ENCODE peak calls at places on chromosome 15, in six cellular contexts. G is brain microvascular endothelial cell; M is CD4-positive, CD25-positive, alpha-beta regulatory T cell; L is heart left ventricle; A is T-helper 2 cell; I is activated CD8-positive, alpha-beta memory T cell treated with anti-CD3 and anti-CD28 coated beads, Interleukin-2, amount 50 U/mL, for 4 hours. D is an unnamed sample.

GRCh38 chr15:52922871-52923270 is 132.7 kb upstream of the ONECUT1 start:
- DNase-seq in G (no peak), M (no peak), L (no peak), A (no peak), I (no peak), D (no peak)

GRCh38 chr15:40843885-40844542 is at the start of gene SPINT1:
- DNase-seq in G (no peak), M (peak), L (peak), A (no peak), I (peak), D (peak)

GRCh38 chr15:101189341-101189679 is 62.5 kb downstream of the CHSY1 start:
- DNase-seq in G (no peak), M (no peak), L (no peak), A (no peak), I (no peak), D (no peak)

GRCh38 chr15:90099072-90099867 is 3.0 kb downstream of the IDH2 start:
- DNase-seq in G (no peak), M (peak), L (no peak), A (peak), I (peak), D (no peak)

GRCh38 chr15:69462030-69462492 is 9.4 kb downstream of the RPLP1 start:
- DNase-seq in G (no peak), M (no peak), L (peak), A (no peak), I (no peak), D (peak)

GRCh38 chr15:78077053-78077859 is at the start of gene TBC1D2B:
- DNase-seq in G (no peak), M (peak), L (peak), A (peak), I (peak), D (peak)

GRCh38 chr15:98405013-98405412 is 243.3 kb upstream of the IGF1R start:
- DNase-seq in G (no peak), M (no peak), L (no peak), A (no peak), I (no peak), D (no peak)

GRCh38 chr15:31260646-31261265 is 65.9 kb upstream of the KLF13 start:
- DNase-seq in G (no peak), M (no peak), L (no peak), A (no peak), I (no peak), D (no peak)

GRCh38 chr15:35956066-35956465 is 410.1 kb upstream of the DPH6 start:
- DNase-seq in G (no peak), M (no peak), L (no peak), A (no peak), I (no peak), D (no peak)